ENCODE peak calls at places on chromosome 1, in eight cellular contexts. T is fibroblast of the aortic adventitia; V is upper lobe of left lung; R is endodermal cell; B is left ventricle myocardium inferior; X is GM12865; Z is heart left ventricle; G is CD8-positive, alpha-beta T cell. E is an unnamed sample.

GRCh38 chr1:20366076-20366765 is 75.5 kb downstream of the VWA5B1 start:
- DNase-seq in T (no peak), V (peak), G (no peak), R (peak), B (peak), X (no peak), Z (peak), E (no peak)

GRCh38 chr1:16080422-16081150 is 7.1 kb upstream of the FAM131C start:
- DNase-seq in R (no peak), Z (no peak), G (no peak), T (no peak), B (no peak), V (no peak), X (no peak), E (no peak)

GRCh38 chr1:30271401-30272287 is 451.7 kb downstream of the MATN1 start:
- DNase-seq in V (no peak), G (no peak), R (peak), B (no peak), T (no peak), Z (no peak), X (no peak), E (no peak)

GRCh38 chr1:203152158-203153034 is 23.2 kb downstream of the MYBPH start:
- DNase-seq in X (no peak), Z (no peak), R (peak), G (no peak), V (no peak), B (no peak), T (peak), E (peak)

GRCh38 chr1:89594096-89594740 is 38.7 kb upstream of the LRRC8C start:
- DNase-seq in R (no peak), B (no peak), X (no peak), Z (no peak), G (no peak), T (no peak), V (no peak), E (no peak)

GRCh38 chr1:41660570-41661427 is 176.3 kb upstream of the EDN2 start:
- DNase-seq in R (no peak), T (peak), G (no peak), Z (no peak), B (no peak), X (no peak), V (no peak), E (no peak)

GRCh38 chr1:22609291-22609690 is 27.1 kb upstream of the C1QA start:
- DNase-seq in T (no peak), R (no peak), G (no peak), Z (no peak), X (no peak), B (no peak), V (no peak), E (no peak)

GRCh38 chr1:10835423-10836421 is 39.3 kb upstream of the CASZ1 start:
- DNase-seq in G (no peak), B (no peak), Z (no peak), X (no peak), T (peak), V (peak), R (peak), E (peak)

GRCh38 chr1:87155180-87155579 is 173.5 kb upstream of the LMO4 start:
- DNase-seq in T (no peak), G (no peak), R (no peak), X (peak), Z (no peak), V (no peak), B (no peak), E (no peak)

GRCh38 chr1:211036701-211037494 is 97.0 kb downstream of the KCNH1 start:
- DNase-seq in R (no peak), T (no peak), V (no peak), B (no peak), X (no peak), Z (no peak), G (no peak), E (peak)

GRCh38 chr1:50735443-50735842 is 224.6 kb downstream of the FAF1 start:
- DNase-seq in G (no peak), V (no peak), B (no peak), R (no peak), Z (no peak), T (peak), X (peak), E (peak)
- TF ChIP-seq CTCF in G (peak), V (peak), B (peak), R (peak), Z (peak), T (peak), X (peak), E (peak)

GRCh38 chr1:62689524-62689923 is 1.3 kb upstream of the DOCK7 start:
- DNase-seq in Z (no peak), R (peak), B (no peak), X (peak), T (peak), V (no peak), G (no peak), E (peak)
- H3K4me3 ChIP-seq in Z (no peak), R (peak), B (peak), X (no peak), T (peak), V (no peak), G (no peak), E (no peak)

GRCh38 chr1:222813866-222814535 is 838 bp upstream of the DISP1 start:
- DNase-seq in T (peak), R (no peak), Z (no peak), X (no peak), B (no peak), V (no peak), G (no peak), E (peak)
- TF ChIP-seq CTCF in T (no peak), R (no peak), Z (no peak), X (no peak), B (no peak), V (no peak), G (no peak), E (no peak)

GRCh38 chr1:241097479-241097878 is 259.5 kb downstream of the RGS7 start:
- DNase-seq in Z (no peak), G (no peak), R (peak), V (no peak), X (no peak), B (no peak), T (no peak), E (no peak)

GRCh38 chr1:241105118-241105517 is 251.9 kb downstream of the RGS7 start:
- DNase-seq in V (no peak), R (no peak), Z (no peak), T (no peak), G (no peak), B (no peak), X (no peak), E (no peak)

GRCh38 chr1:241096982-241097381 is 260.0 kb downstream of the RGS7 start:
- DNase-seq in G (no peak), X (no peak), Z (no peak), V (no peak), R (no peak), B (no peak), T (no peak), E (no peak)

GRCh38 chr1:241102652-241103051 is 254.4 kb downstream of the RGS7 start:
- DNase-seq in B (no peak), G (no peak), R (no peak), X (no peak), T (no peak), V (no peak), Z (no peak), E (no peak)

DNA sequence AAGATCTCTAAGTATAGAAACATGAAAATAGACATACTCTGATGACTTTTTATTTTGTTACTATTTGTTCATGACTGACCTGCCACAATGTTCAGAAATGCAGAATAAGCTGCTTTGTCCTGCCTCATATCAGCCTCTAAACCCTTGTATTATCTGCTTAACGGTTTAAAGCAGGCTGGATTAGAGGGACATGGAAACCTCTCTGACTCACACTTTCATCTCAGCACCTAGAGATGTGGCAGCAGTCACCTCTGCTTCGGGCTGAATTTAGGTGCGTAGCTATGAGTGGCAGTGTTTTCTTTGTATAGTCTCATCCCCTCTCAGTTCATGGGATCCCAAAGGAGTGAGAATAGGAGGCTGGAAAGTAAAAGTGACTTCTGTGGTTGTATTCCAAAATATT is 255.4 kb downstream of the RGS7 start:
- DNase-seq in X (no peak), V (no peak), G (no peak), Z (no peak), R (no peak), B (no peak), T (no peak), E (no peak)
- H3K4me3 ChIP-seq in X (no peak), V (no peak), G (no peak), Z (no peak), R (no peak), B (no peak), T (no peak), E (no peak)

GRCh38 chr1:48236716-48237470 is 14.4 kb downstream of the SLC5A9 start:
- DNase-seq in X (peak), B (no peak), Z (no peak), R (peak), G (no peak), T (peak), V (no peak), E (peak)

GRCh38 chr1:48232722-48233121 is 10.2 kb downstream of the SLC5A9 start:
- DNase-seq in R (no peak), X (no peak), T (no peak), Z (no peak), G (no peak), B (no peak), V (no peak), E (no peak)

GRCh38 chr1:48233666-48234065 is 11.2 kb downstream of the SLC5A9 start:
- DNase-seq in V (no peak), R (no peak), T (no peak), Z (no peak), G (no peak), B (no peak), X (no peak), E (no peak)

GRCh38 chr1:48235652-48236051 is 13.1 kb downstream of the SLC5A9 start:
- DNase-seq in V (peak), B (no peak), Z (no peak), T (no peak), G (no peak), R (no peak), X (no peak), E (no peak)

GRCh38 chr1:48234086-48234485 is 11.6 kb downstream of the SLC5A9 start:
- DNase-seq in R (no peak), X (no peak), V (no peak), Z (no peak), B (no peak), G (no peak), T (no peak), E (no peak)
- TF ChIP-seq CTCF in R (no peak), X (no peak), V (no peak), Z (no peak), B (no peak), G (no peak), T (no peak), E (no peak)

GRCh38 chr1:170669036-170669435 is 5.1 kb downstream of the PRRX1 start:
- DNase-seq in B (no peak), Z (no peak), X (no peak), V (no peak), G (no peak), T (no peak), R (no peak), E (no peak)

GRCh38 chr1:170669586-170670332 is 5.8 kb downstream of the PRRX1 start:
- DNase-seq in R (no peak), X (no peak), V (peak), G (no peak), Z (no peak), T (peak), B (no peak), E (no peak)

GRCh38 chr1:170666661-170667060 is 2.7 kb downstream of the PRRX1 start:
- DNase-seq in X (no peak), B (no peak), R (peak), V (peak), Z (no peak), T (no peak), G (no peak), E (peak)

GRCh38 chr1:170670751-170671628 is 7.1 kb downstream of the PRRX1 start:
- DNase-seq in T (peak), B (peak), V (peak), G (no peak), Z (peak), R (peak), X (peak), E (peak)

DNA sequence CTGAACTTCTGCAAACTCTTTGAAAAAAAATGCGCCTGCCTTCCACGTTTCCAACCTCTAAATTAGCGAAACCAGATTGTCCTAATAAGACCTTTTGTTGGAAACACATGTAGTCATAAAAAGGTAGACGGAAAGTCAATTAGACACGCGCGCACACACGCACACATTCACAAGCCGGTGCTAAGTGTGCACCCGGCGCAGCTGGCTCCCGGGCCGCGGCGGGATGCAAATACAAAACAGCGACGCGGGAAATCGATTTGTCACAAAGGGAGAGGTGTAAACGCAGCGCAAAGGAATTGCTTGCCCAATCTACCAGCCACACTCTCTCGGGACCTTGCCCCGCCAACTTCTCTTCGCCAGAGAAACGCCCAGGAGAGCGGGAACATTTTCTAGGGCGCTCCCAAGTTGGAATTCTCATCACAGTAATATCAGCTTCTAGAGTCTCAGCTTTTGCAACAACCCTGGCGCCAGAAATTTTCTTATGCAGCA is 4.4 kb downstream of the PRRX1 start:
- DNase-seq in Z (no peak), G (no peak), V (peak), T (no peak), B (no peak), X (peak), R (peak), E (peak)
- H3K4me3 ChIP-seq in Z (peak), G (no peak), V (no peak), T (no peak), B (peak), X (no peak), R (no peak), E (peak)